ENCODE peak calls at places on chromosomes 5 and 9, in eight cellular contexts. K is head of caudate nucleus; G is AG20443; R is RKO; L is GOT3; B is retina; D is CD8-positive, alpha-beta memory T cell; Y is glutamatergic neuron. T is an unnamed sample.

GRCh38 chr9:16063241-16063591 is 510.4 kb downstream of the CCDC171 start:
- DNase-seq in D (no peak), G (no peak), K (no peak), B (no peak), L (no peak), Y (no peak), R (no peak), T (no peak)

GRCh38 chr9:129143461-129143927 is 32.3 kb downstream of the PTPA start:
- DNase-seq in D (no peak), L (no peak), B (no peak), G (no peak), R (no peak), K (no peak), Y (no peak), T (no peak)

GRCh38 chr5:29380029-29380428 is 1813.5 kb upstream of the CDH6 start:
- DNase-seq in B (no peak), K (no peak), R (no peak), D (no peak), Y (no peak), G (no peak), L (no peak), T (no peak)

GRCh38 chr9:17761984-17762676 is 183.3 kb downstream of the SH3GL2 start:
- DNase-seq in G (no peak), L (no peak), B (no peak), Y (no peak), D (no peak), K (no peak), R (no peak), T (no peak)

GRCh38 chr5:111734013-111734412 is 23.0 kb downstream of the NREP start:
- DNase-seq in K (no peak), D (no peak), Y (no peak), G (peak; percentile 36), L (no peak), B (no peak), R (no peak), T (no peak)

GRCh38 chr9:120914953-120915352 is 11.6 kb downstream of the TRAF1 start:
- DNase-seq in D (no peak), R (peak; percentile 50), B (no peak), K (no peak), G (no peak), L (no peak), Y (no peak), T (no peak)

GRCh38 chr5:38796000-38796738 is 49.6 kb upstream of the OSMR start:
- DNase-seq in G (no peak), K (peak; percentile 28), L (no peak), R (no peak), D (no peak), B (no peak), Y (no peak), T (no peak)

GRCh38 chr5:150141544-150142188 is 14.0 kb downstream of the PDGFRB start:
- DNase-seq in Y (no peak), B (no peak), R (no peak), D (no peak), G (peak; percentile 78), L (no peak), K (no peak), T (no peak)

GRCh38 chr5:177364159-177364962 is 6.6 kb downstream of the RGS14 start:
- DNase-seq in Y (no peak), B (no peak), G (no peak), D (no peak), L (no peak), R (no peak), K (no peak), T (no peak)

GRCh38 chr5:16518606-16519005 is 53.0 kb upstream of the ZNF622 start:
- DNase-seq in R (no peak), Y (no peak), D (no peak), G (peak; percentile 54), B (no peak), K (no peak), L (no peak), T (no peak)

GRCh38 chr5:29089591-29090141 is 2051.3 kb upstream of the CDH9 start:
- DNase-seq in R (no peak), K (no peak), L (no peak), D (no peak), B (no peak), Y (no peak), G (no peak), T (no peak)

GRCh38 chr5:41218929-41219328 is 5.6 kb upstream of the C6 start:
- DNase-seq in D (no peak), G (no peak), B (no peak), Y (no peak), L (no peak), R (no peak), K (no peak), T (no peak)

GRCh38 chr5:173456751-173457171 is 128.5 kb upstream of the STC2 start:
- DNase-seq in B (no peak), R (no peak), D (no peak), K (no peak), G (no peak), Y (no peak), L (no peak), T (no peak)

GRCh38 chr5:10595678-10596309 is 31.9 kb downstream of the ANKRD33B start:
- DNase-seq in L (no peak), D (no peak), R (peak; percentile 90), G (peak; percentile 90), B (no peak), K (no peak), Y (no peak), T (no peak)

GRCh38 chr9:129386812-129387177 is 208.7 kb upstream of the IER5L start:
- DNase-seq in K (no peak), B (peak; percentile 59), D (no peak), G (no peak), R (no peak), L (no peak), Y (peak; percentile 76), T (no peak)

GRCh38 chr5:175517824-175518450 is 39.6 kb downstream of the SFXN1 start:
- DNase-seq in D (peak; percentile 69), L (no peak), B (no peak), R (peak; percentile 70), K (peak; percentile 48), Y (no peak), G (peak; percentile 26), T (peak; percentile 43)

GRCh38 chr5:2125163-2125900 is 242.6 kb upstream of the IRX4 start:
- DNase-seq in Y (no peak), K (no peak), B (no peak), G (no peak), D (no peak), R (no peak), L (no peak), T (no peak)

GRCh38 chr9:77807295-77807694 is 159.2 kb upstream of the GNA14 start:
- DNase-seq in Y (no peak), L (no peak), K (no peak), R (peak; percentile 58), D (no peak), G (peak; percentile 78), B (no peak), T (no peak)

GRCh38 chr5:149445739-149446369 is 66.8 kb upstream of the IL17B start:
- DNase-seq in Y (no peak), L (peak; percentile 73), D (no peak), B (no peak), K (no peak), R (peak; percentile 61), G (peak; percentile 90), T (no peak)

GRCh38 chr5:97004423-97005060 is 68.7 kb downstream of the LNPEP start:
- DNase-seq in R (no peak), K (no peak), B (no peak), G (no peak), L (no peak), Y (no peak), D (no peak), T (no peak)

GRCh38 chr5:156699147-156699546 is 150.9 kb upstream of the PPP1R2B start:
- DNase-seq in R (no peak), Y (no peak), B (no peak), K (no peak), G (no peak), D (no peak), L (no peak), T (no peak)

GRCh38 chr9:97525451-97525850 is 24.0 kb downstream of the TMOD1 start:
- DNase-seq in L (no peak), D (no peak), K (no peak), R (no peak), G (peak; percentile 30), B (no peak), Y (no peak), T (no peak)

GRCh38 chr5:892390-893136 is at the start of the genes BRD9 and TRIP13:
- DNase-seq in B (peak; percentile 81), L (peak; percentile 53), Y (peak; percentile 89), G (peak; percentile 100), R (peak; percentile 83), K (peak; percentile 84), D (peak; percentile 89), T (peak; percentile 77)

GRCh38 chr5:57319633-57320032 is 145.8 kb downstream of the GPBP1 start:
- DNase-seq in D (no peak), B (no peak), R (no peak), K (no peak), L (no peak), G (no peak), Y (no peak), T (no peak)

GRCh38 chr5:142364251-142365145 is 39.7 kb upstream of the SPRY4 start:
- DNase-seq in K (no peak), R (no peak), B (peak; percentile 88), G (no peak), Y (peak; percentile 63), L (no peak), D (no peak), T (no peak)

GRCh38 chr9:134485653-134486052 is 155.9 kb upstream of the COL5A1 start:
- DNase-seq in L (no peak), K (no peak), R (no peak), B (no peak), Y (no peak), D (no peak), G (no peak), T (no peak)

GRCh38 chr5:58794875-58795274 is 212.0 kb downstream of the RAB3C start:
- DNase-seq in D (no peak), B (no peak), G (no peak), K (no peak), R (no peak), Y (no peak), L (no peak), T (no peak)